ENCODE peak calls at places on chromosomes 11 and 22, in six cellular contexts. B is OCI-LY7, M is pancreas, D is neuronal stem cell, I is GM23248, Q is fibroblast of lung. U is an unnamed sample. For H3K36me3, the result is how much of the 10 kb centered on the place peaks cover.

GRCh38 chr22:40708177-40708576 is 28.9 kb downstream of the MCHR1 start:
- DNase-seq in B (no peak), M (no peak), D (no peak), I (no peak), Q (no peak), U (no peak)

GRCh38 chr11:206516-207212 is 535 bp downstream of the BET1L start:
- DNase-seq in B (peak), M (peak), D (peak), I (peak), Q (no peak), U (peak)

GRCh38 chr11:45108070-45109064 is 38.1 kb upstream of the PRDM11 start:
- DNase-seq in B (no peak), M (no peak), D (no peak), I (no peak), Q (no peak), U (no peak)

GRCh38 chr22:40083794-40084193 is 89.0 kb downstream of the FAM83F start:
- DNase-seq in B (no peak), M (no peak), D (no peak), I (no peak), Q (no peak), U (no peak)

GRCh38 chr11:65112551-65113360 is 1.1 kb downstream of the TM7SF2 start:
- DNase-seq in B (peak), M (peak), D (no peak), I (peak), Q (peak), U (peak)

GRCh38 chr22:19811811-19812771 is 42.6 kb downstream of the GNB1L start:
- DNase-seq in B (no peak), M (no peak), D (no peak), I (no peak), Q (no peak), U (no peak)

GRCh38 chr11:32176223-32176811 is 85.4 kb downstream of the RCN1 start:
- DNase-seq in B (peak), M (peak), D (peak), I (peak), Q (peak), U (peak)

GRCh38 chr11:130162733-130163132 is 3.2 kb downstream of the ST14 start:
- DNase-seq in B (peak), M (no peak), D (no peak), I (peak), Q (no peak), U (no peak)

GRCh38 chr11:61008971-61009370 is 37.5 kb downstream of the CD6 start:
- DNase-seq in B (no peak), M (no peak), D (no peak), I (no peak), Q (no peak), U (no peak)

GRCh38 chr11:63020671-63021255 is 5.1 kb upstream of the SLC22A8 start:
- DNase-seq in B (no peak), M (no peak), D (peak), I (no peak), Q (no peak), U (peak)

GRCh38 chr11:94928146-94928995 is 45.0 kb downstream of the CWC15 start:
- DNase-seq in B (no peak), M (no peak), D (no peak), I (peak), Q (peak), U (no peak)

GRCh38 chr11:93783362-93783761 is 720 bp upstream of the MED17 start:
- DNase-seq in B (no peak), M (no peak), D (no peak), I (no peak), Q (no peak), U (no peak)

GRCh38 chr22:37805878-37806277 is 1.9 kb upstream of the GCAT start:
- DNase-seq in B (no peak), M (no peak), D (no peak), I (peak), Q (no peak), U (no peak)

GRCh38 chr22:29359469-29359868 is 28.9 kb downstream of the AP1B1 start:
- DNase-seq in B (peak), M (no peak), D (no peak), I (peak), Q (peak), U (no peak)

GRCh38 chr11:119686483-119686882 is 42.5 kb downstream of the NECTIN1 start:
- DNase-seq in B (no peak), M (no peak), D (no peak), I (no peak), Q (no peak), U (no peak)

GRCh38 chr11:3920148-3920852 is 64.8 kb downstream of the STIM1 start:
- DNase-seq in B (no peak), M (no peak), D (no peak), I (peak), Q (peak), U (peak)

GRCh38 chr11:15884792-15885540 is 471.4 kb downstream of the SOX6 start:
- DNase-seq in B (no peak), M (no peak), D (no peak), I (no peak), Q (no peak), U (no peak)

GRCh38 chr11:130471731-130472433 is 23.4 kb downstream of the ADAMTS15 start:
- DNase-seq in B (no peak), M (no peak), D (no peak), I (no peak), Q (no peak), U (no peak)

GRCh38 chr11:131993291-131993690 is 622.9 kb downstream of the NTM start:
- DNase-seq in B (no peak), M (no peak), D (no peak), I (no peak), Q (no peak), U (no peak)

GRCh38 chr11:71330349-71330748 is 78.0 kb upstream of the SHANK2 start:
- DNase-seq in B (no peak), M (no peak), D (no peak), I (no peak), Q (no peak), U (no peak)

GRCh38 chr11:92259861-92260260 is 35.2 kb downstream of the FAT3 start:
- DNase-seq in B (no peak), M (no peak), D (no peak), I (no peak), Q (no peak), U (no peak)

DNA sequence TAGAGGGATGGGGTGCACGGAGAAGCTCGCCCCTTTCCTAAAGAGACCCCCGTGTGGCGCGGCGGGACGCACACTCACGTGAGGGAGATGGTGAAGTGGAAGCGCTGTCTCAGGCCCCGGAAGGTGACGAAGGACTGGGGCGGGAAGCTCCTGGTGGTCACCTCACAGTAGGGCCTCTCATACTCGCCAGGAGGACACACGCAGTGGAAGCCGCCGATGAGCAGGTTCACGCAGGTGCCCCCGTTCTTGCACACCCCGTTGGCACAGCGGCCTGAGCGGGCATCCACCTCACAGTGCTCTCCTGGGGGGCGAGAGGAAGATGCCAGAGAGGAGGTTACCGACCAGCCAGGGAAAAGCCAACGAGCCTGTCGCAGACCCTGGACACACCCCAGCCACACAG is 98.3 kb downstream of the CELSR1 start:
- DNase-seq in B (no peak), M (no peak), D (no peak), I (no peak), Q (no peak), U (no peak)
- H3K4me3 ChIP-seq in B (no peak), M (no peak), D (no peak), I (no peak), Q (no peak), U (no peak)

DNA sequence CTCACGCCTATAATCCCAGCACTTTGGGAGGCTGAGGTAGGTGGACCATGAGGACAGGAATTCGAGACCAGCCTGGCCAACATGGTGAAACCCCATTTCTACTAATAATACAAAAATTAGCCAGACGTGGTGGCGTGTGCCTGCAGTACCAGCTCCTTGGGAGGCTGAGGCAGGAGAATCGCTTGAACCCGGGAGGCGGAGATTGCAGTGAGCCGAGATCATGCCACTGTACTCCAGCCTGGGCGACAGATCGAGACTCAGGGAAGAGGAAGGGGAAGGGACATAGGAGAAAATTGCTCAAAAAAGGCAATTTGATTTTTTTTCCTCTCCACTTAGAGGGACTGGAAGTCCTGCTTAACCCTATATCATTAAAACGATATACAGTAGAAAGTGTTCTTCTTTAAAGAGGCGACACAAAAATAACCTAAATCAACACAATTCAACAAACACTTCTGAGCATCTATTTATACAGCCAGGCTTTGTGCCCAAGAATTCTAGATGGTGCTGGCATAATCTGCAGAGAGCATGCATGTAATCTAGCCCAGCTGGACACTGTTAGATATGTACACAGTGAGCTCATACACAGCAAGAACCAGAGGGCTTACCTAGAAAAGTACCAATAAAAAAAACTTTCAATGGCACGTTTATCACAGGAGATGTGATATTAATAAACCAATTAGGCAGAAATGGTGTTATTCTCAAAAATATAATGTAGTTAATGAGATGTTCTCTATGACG is 20.9 kb upstream of the DENND5A start:
- DNase-seq in B (no peak), M (no peak), D (no peak), I (no peak), Q (no peak), U (no peak)
- H3K36me3 ChIP-seq in B (under half), M (under half), D (half or more), I (under half), Q (under half), U (under half)

DNA sequence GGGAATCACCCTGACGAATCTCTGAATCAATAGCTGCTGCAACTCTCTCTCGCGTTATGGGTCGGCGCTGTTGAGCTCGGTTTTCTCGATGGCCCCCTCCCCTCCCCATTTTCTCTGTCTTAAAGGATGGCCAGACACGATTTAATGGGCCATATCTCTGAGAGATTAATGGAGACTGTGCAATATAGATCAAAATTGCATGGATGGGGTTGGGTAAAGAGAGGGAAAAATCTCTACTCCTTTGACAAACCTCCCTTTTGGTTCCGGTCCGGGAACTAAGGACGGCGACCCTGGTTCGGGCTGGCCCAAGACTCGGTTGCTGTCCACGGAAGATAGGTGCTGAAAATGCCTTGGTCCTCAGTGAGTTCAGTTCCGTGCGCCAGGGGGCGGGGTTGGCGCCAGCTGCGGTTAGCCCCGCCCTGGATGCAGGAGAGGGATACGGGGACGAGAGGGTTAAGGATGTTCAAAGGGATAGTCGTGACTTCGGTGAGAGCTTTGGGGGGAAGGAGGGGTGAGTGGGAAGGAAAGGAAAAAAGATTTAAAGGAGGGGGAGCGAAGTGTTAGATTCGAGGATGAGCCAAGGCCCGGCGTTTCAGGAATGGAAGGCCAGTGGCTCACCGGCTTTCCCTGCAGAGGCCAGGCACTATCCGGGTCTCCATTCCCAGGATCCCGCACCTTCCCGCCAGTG is 103.6 kb upstream of the HSD17B12 start:
- DNase-seq in B (no peak), M (no peak), D (peak), I (peak), Q (peak), U (peak)
- H3K4me3 ChIP-seq in B (no peak), M (no peak), D (no peak), I (peak), Q (no peak), U (no peak)

GRCh38 chr11:128765571-128766530 is 72.0 kb downstream of the FLI1 start:
- DNase-seq in B (no peak), M (no peak), D (no peak), I (no peak), Q (peak), U (no peak)

GRCh38 chr11:128766687-128767086 is 72.8 kb downstream of the FLI1 start:
- DNase-seq in B (no peak), M (no peak), D (no peak), I (no peak), Q (peak), U (no peak)

GRCh38 chr11:128765104-128765503 is 71.2 kb downstream of the FLI1 start:
- DNase-seq in B (no peak), M (no peak), D (no peak), I (no peak), Q (no peak), U (no peak)

GRCh38 chr11:128763224-128763623 is 69.4 kb downstream of the FLI1 start:
- DNase-seq in B (no peak), M (no peak), D (no peak), I (no peak), Q (peak), U (no peak)

DNA sequence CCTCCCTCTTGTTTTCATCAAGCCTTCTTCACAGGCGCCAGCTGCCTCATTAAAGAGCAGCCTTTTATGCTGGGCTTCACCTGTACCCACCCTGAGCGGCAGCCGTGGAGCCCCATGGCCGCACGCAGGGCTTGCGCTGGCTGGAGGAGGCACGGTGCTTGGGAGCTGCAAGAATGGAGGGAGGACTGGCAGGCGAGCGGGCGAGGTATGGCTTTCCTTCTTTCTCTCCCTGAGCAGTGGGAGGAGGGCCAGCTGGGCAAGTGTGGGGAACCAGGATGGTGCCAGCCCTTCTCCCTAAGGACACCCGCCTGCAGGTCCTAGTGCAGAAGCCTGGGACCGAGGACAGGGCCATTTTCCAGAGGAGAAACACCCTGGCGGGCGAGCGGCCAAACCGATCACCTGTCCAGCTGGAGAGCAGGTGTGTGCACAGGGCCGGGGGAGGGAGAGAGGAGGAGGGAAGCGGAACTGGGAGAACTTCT is 70.8 kb downstream of the FLI1 start:
- DNase-seq in B (no peak), M (peak), D (no peak), I (no peak), Q (no peak), U (peak)
- H3K36me3 ChIP-seq in B (half or more), M (under half), D (under half), I (under half), Q (under half), U (under half)

GRCh38 chr11:86524603-86525352 is 147.6 kb downstream of the ME3 start:
- DNase-seq in B (no peak), M (no peak), D (no peak), I (peak), Q (peak), U (no peak)
- H3K4me3 ChIP-seq in B (no peak), M (no peak), D (no peak), I (peak), Q (no peak), U (no peak)

GRCh38 chr11:128476031-128476430 is 111.3 kb downstream of the ETS1 start:
- DNase-seq in B (no peak), M (no peak), D (no peak), I (no peak), Q (no peak), U (no peak)

GRCh38 chr11:128477811-128478210 is 109.5 kb downstream of the ETS1 start:
- DNase-seq in B (peak), M (no peak), D (no peak), I (no peak), Q (no peak), U (no peak)

GRCh38 chr11:128474036-128474874 is 113.1 kb downstream of the ETS1 start:
- DNase-seq in B (peak), M (no peak), D (no peak), I (peak), Q (no peak), U (no peak)

GRCh38 chr11:128478305-128478704 is 109.1 kb downstream of the ETS1 start:
- DNase-seq in B (no peak), M (no peak), D (no peak), I (no peak), Q (no peak), U (no peak)

GRCh38 chr11:128476729-128477128 is 110.6 kb downstream of the ETS1 start:
- DNase-seq in B (no peak), M (no peak), D (no peak), I (no peak), Q (peak), U (no peak)
- H3K36me3 ChIP-seq in B (half or more), M (under half), D (under half), I (half or more), Q (under half), U (under half)

GRCh38 chr11:72953631-72954030 is 139.4 kb downstream of the ATG16L2 start:
- DNase-seq in B (no peak), M (no peak), D (no peak), I (no peak), Q (no peak), U (no peak)

GRCh38 chr11:72955466-72955865 is 141.3 kb downstream of the ATG16L2 start:
- DNase-seq in B (no peak), M (no peak), D (no peak), I (no peak), Q (no peak), U (no peak)

GRCh38 chr11:72951815-72952340 is 137.7 kb downstream of the ATG16L2 start:
- DNase-seq in B (peak), M (no peak), D (no peak), I (no peak), Q (no peak), U (no peak)

GRCh38 chr11:72951193-72951592 is 137.0 kb downstream of the ATG16L2 start:
- DNase-seq in B (no peak), M (no peak), D (no peak), I (peak), Q (no peak), U (no peak)

DNA sequence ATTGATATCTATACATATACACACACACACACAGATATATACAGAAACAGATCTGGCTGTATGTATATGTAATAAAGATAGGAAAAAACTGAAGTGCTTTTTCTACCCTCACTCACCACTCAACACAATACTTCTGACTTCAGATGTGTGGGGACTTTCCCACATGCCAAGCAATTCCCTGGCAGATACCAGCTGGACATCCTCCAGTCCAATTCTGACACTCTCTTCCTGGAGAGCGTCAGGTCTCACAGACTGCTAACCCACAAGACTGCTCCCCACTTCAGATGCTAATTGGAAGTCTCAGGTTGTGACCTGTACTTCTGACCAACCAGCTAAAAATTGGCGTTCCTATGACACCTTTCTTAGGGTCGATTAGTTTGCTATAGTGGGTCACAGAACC is 140.6 kb downstream of the ATG16L2 start:
- DNase-seq in B (no peak), M (no peak), D (no peak), I (no peak), Q (no peak), U (no peak)
- H3K4me3 ChIP-seq in B (no peak), M (no peak), D (no peak), I (no peak), Q (no peak), U (no peak)

GRCh38 chr11:34111722-34112270 is 6.4 kb downstream of the NAT10 start:
- DNase-seq in B (no peak), M (no peak), D (no peak), I (no peak), Q (no peak), U (no peak)
- H3K36me3 ChIP-seq in B (half or more), M (under half), D (half or more), I (half or more), Q (under half), U (under half)

GRCh38 chr22:49723478-49724029 is 104.1 kb downstream of the BRD1 start:
- DNase-seq in B (no peak), M (no peak), D (no peak), I (no peak), Q (no peak), U (no peak)

GRCh38 chr22:49724030-49724892 is 103.4 kb downstream of the BRD1 start:
- DNase-seq in B (peak), M (no peak), D (no peak), I (no peak), Q (no peak), U (peak)

GRCh38 chr22:49725516-49725915 is 102.2 kb downstream of the BRD1 start:
- DNase-seq in B (no peak), M (no peak), D (no peak), I (no peak), Q (no peak), U (no peak)

GRCh38 chr22:49726022-49726681 is 101.5 kb downstream of the BRD1 start:
- DNase-seq in B (no peak), M (no peak), D (no peak), I (no peak), Q (no peak), U (no peak)

DNA sequence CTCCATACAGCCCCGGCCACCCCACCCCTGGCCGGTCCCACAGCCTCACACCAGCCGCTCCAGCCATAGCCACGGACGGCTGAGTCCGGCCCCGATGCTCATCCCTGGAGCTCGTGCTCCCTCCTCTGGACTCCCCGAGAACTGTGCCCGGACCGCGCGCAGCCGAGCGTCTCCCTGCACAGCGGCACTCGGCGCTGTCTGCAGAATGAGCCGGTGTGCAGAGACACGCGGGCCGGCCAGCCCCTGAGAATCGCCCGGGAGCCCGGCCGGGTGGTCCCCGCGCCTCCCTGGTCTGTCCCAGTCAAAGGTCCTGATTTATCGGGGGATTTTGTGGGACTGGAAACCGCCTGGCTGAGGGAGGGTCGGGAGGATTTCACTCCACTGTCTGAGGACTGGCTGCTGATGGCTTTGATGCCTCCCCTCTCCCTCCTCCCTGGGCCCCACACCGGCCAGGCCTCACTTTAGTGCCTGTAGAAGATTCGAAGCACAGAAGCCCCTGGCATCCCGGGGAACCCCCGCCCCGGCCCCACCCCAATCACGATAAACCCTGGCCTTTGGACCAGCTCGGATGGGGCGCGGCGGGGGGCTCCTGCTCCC is 102.7 kb downstream of the BRD1 start:
- DNase-seq in B (peak), M (peak), D (peak), I (peak), Q (peak), U (peak)
- H3K4me3 ChIP-seq in B (peak), M (no peak), D (no peak), I (no peak), Q (no peak), U (no peak)

U was measured in mucosa of descending colon.